ENCODE peak calls at places on chromosomes 13 and 19, in seven cellular contexts. One of them, this sample, is unnamed. For H3K4me1 and H3K9me3, the result is how much of the 10 kb centered on the place peaks cover.

GRCh38 chr19:17406039-17406886 is 833 bp upstream of the BST2 start:
- DNase-seq in H9: peak
- DNase-seq in thyroid gland: no peak
- DNase-seq in right lobe of liver: no peak
- DNase-seq in Peyer's patch: peak
- DNase-seq in ovary: no peak
- DNase-seq in cardiac muscle cell: peak
- DNase-seq in this sample: no peak

GRCh38 chr13:48775285-48775684 is 121.6 kb downstream of the CYSLTR2 start:
- DNase-seq in cardiac muscle cell: no peak
- DNase-seq in thyroid gland: no peak
- DNase-seq in right lobe of liver: no peak
- DNase-seq in H9: no peak
- DNase-seq in ovary: no peak
- DNase-seq in Peyer's patch: no peak
- DNase-seq in this sample: no peak

GRCh38 chr19:6007866-6008265 is 29.9 kb upstream of the RANBP3 start:
- DNase-seq in Peyer's patch: no peak
- DNase-seq in ovary: no peak
- DNase-seq in H9: no peak
- DNase-seq in cardiac muscle cell: no peak
- DNase-seq in thyroid gland: no peak
- DNase-seq in right lobe of liver: no peak
- DNase-seq in this sample: no peak

GRCh38 chr13:102198418-102199322 is 203.2 kb downstream of the FGF14 start:
- DNase-seq in ovary: no peak
- DNase-seq in thyroid gland: no peak
- DNase-seq in right lobe of liver: no peak
- DNase-seq in Peyer's patch: no peak
- DNase-seq in cardiac muscle cell: peak
- DNase-seq in H9: no peak
- DNase-seq in this sample: no peak

GRCh38 chr13:107069107-107069776 is 501.3 kb upstream of the ARGLU1 start:
- DNase-seq in H9: no peak
- DNase-seq in Peyer's patch: no peak
- DNase-seq in cardiac muscle cell: no peak
- DNase-seq in right lobe of liver: no peak
- DNase-seq in ovary: no peak
- DNase-seq in thyroid gland: no peak
- DNase-seq in this sample: no peak

GRCh38 chr19:51509823-51510660 is 8.4 kb upstream of the SIGLEC12 start:
- DNase-seq in right lobe of liver: no peak
- DNase-seq in Peyer's patch: no peak
- DNase-seq in ovary: no peak
- DNase-seq in H9: no peak
- DNase-seq in cardiac muscle cell: no peak
- DNase-seq in thyroid gland: no peak
- DNase-seq in this sample: no peak

GRCh38 chr19:5042556-5042955 is 73.6 kb downstream of the KDM4B start:
- DNase-seq in Peyer's patch: no peak
- DNase-seq in H9: no peak
- DNase-seq in cardiac muscle cell: no peak
- DNase-seq in thyroid gland: no peak
- DNase-seq in right lobe of liver: no peak
- DNase-seq in ovary: no peak
- DNase-seq in this sample: no peak

GRCh38 chr13:46717275-46717674 is 79.7 kb downstream of the ESD start:
- DNase-seq in ovary: no peak
- DNase-seq in Peyer's patch: no peak
- DNase-seq in right lobe of liver: no peak
- DNase-seq in thyroid gland: no peak
- DNase-seq in H9: no peak
- DNase-seq in cardiac muscle cell: no peak
- DNase-seq in this sample: no peak

GRCh38 chr19:35065574-35065973 is 24.1 kb downstream of the HPN start:
- DNase-seq in thyroid gland: no peak
- DNase-seq in cardiac muscle cell: no peak
- DNase-seq in ovary: no peak
- DNase-seq in Peyer's patch: no peak
- DNase-seq in H9: no peak
- DNase-seq in right lobe of liver: no peak
- DNase-seq in this sample: no peak

GRCh38 chr19:48907671-48908070 is 7.6 kb downstream of the NUCB1 start:
- DNase-seq in cardiac muscle cell: no peak
- DNase-seq in Peyer's patch: peak
- DNase-seq in ovary: no peak
- DNase-seq in thyroid gland: no peak
- DNase-seq in right lobe of liver: peak
- DNase-seq in H9: no peak
- DNase-seq in this sample: no peak

GRCh38 chr13:97072297-97072696 is 78.0 kb upstream of the OXGR1 start:
- DNase-seq in Peyer's patch: no peak
- DNase-seq in cardiac muscle cell: no peak
- DNase-seq in H9: no peak
- DNase-seq in thyroid gland: no peak
- DNase-seq in right lobe of liver: no peak
- DNase-seq in ovary: no peak
- DNase-seq in this sample: no peak
- H3K4me1 ChIP-seq in Peyer's patch: under half
- H3K4me1 ChIP-seq in cardiac muscle cell: under half
- H3K4me1 ChIP-seq in H9: under half
- H3K4me1 ChIP-seq in thyroid gland: under half
- H3K4me1 ChIP-seq in right lobe of liver: under half
- H3K4me1 ChIP-seq in ovary: under half
- H3K4me1 ChIP-seq in this sample: under half

GRCh38 chr13:80716610-80717081 is 375.7 kb upstream of the SPRY2 start:
- DNase-seq in thyroid gland: no peak
- DNase-seq in H9: no peak
- DNase-seq in right lobe of liver: no peak
- DNase-seq in cardiac muscle cell: peak
- DNase-seq in Peyer's patch: peak
- DNase-seq in ovary: no peak
- DNase-seq in this sample: peak
- H3K9me3 ChIP-seq in thyroid gland: under half
- H3K9me3 ChIP-seq in H9: under half
- H3K9me3 ChIP-seq in right lobe of liver: under half
- H3K9me3 ChIP-seq in cardiac muscle cell: under half
- H3K9me3 ChIP-seq in Peyer's patch: under half
- H3K9me3 ChIP-seq in ovary: under half
- H3K9me3 ChIP-seq in this sample: under half

GRCh38 chr19:2334986-2335846 is 6.7 kb downstream of the SPPL2B start:
- DNase-seq in H9: no peak
- DNase-seq in right lobe of liver: no peak
- DNase-seq in Peyer's patch: no peak
- DNase-seq in thyroid gland: no peak
- DNase-seq in ovary: no peak
- DNase-seq in cardiac muscle cell: no peak
- DNase-seq in this sample: no peak
- TF ChIP-seq CTCF in H9: no peak
- TF ChIP-seq CTCF in right lobe of liver: no peak
- TF ChIP-seq CTCF in Peyer's patch: no peak
- TF ChIP-seq CTCF in thyroid gland: no peak
- TF ChIP-seq CTCF in ovary: no peak
- TF ChIP-seq CTCF in cardiac muscle cell: no peak
- TF ChIP-seq CTCF in this sample: no peak

DNA sequence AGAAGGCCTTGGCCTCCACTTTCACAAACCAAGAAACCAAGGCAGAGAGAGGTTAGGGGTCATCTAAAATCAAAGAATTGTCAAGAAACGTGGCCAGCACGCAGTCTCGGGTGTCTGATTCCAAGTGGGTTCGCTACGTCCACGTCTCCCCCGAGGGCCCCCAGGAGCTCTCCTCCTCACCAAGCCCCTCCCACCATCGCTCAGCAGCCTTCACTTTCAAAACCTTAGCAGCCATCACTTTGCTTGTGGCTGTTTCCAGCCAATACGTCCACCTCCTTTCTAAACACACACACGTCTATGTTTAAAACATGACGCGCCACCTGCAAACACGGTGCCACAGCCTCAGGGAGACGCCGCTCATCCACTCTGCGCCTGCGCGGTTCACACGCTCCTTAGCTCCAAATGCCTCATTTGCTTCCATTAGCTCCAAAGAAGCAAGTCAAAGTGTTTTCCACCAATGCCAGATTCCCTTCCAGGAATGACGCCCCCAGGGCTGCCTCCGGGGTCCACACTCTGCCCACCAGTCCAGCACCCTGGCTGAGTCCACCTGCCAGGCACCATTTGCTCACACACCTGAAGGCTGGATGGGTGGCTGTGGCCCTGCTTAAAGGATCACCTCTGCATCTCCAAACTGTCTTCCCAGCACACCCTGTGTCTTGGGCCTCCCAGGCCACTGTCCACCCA is 5.5 kb downstream of the RASA3 start:
- DNase-seq in thyroid gland: no peak
- DNase-seq in right lobe of liver: no peak
- DNase-seq in cardiac muscle cell: no peak
- DNase-seq in ovary: no peak
- DNase-seq in H9: no peak
- DNase-seq in Peyer's patch: no peak
- DNase-seq in this sample: no peak
- H3K4me1 ChIP-seq in thyroid gland: under half
- H3K4me1 ChIP-seq in right lobe of liver: under half
- H3K4me1 ChIP-seq in cardiac muscle cell: under half
- H3K4me1 ChIP-seq in ovary: under half
- H3K4me1 ChIP-seq in H9: under half
- H3K4me1 ChIP-seq in Peyer's patch: under half
- H3K4me1 ChIP-seq in this sample: half or more

GRCh38 chr19:9757544-9758501 is 10.7 kb downstream of the ZNF846 start:
- DNase-seq in ovary: no peak
- DNase-seq in thyroid gland: no peak
- DNase-seq in right lobe of liver: no peak
- DNase-seq in Peyer's patch: no peak
- DNase-seq in H9: no peak
- DNase-seq in cardiac muscle cell: no peak
- DNase-seq in this sample: no peak
- H3K9me3 ChIP-seq in ovary: under half
- H3K9me3 ChIP-seq in thyroid gland: under half
- H3K9me3 ChIP-seq in right lobe of liver: half or more
- H3K9me3 ChIP-seq in Peyer's patch: under half
- H3K9me3 ChIP-seq in H9: under half
- H3K9me3 ChIP-seq in cardiac muscle cell: under half
- H3K9me3 ChIP-seq in this sample: half or more

GRCh38 chr13:109786457-109787134 is at the start of gene IRS2:
- DNase-seq in thyroid gland: peak
- DNase-seq in H9: peak
- DNase-seq in cardiac muscle cell: peak
- DNase-seq in Peyer's patch: peak
- DNase-seq in right lobe of liver: peak
- DNase-seq in ovary: peak
- DNase-seq in this sample: peak

GRCh38 chr13:109789262-109789661 is 2.9 kb upstream of the IRS2 start:
- DNase-seq in ovary: no peak
- DNase-seq in cardiac muscle cell: no peak
- DNase-seq in right lobe of liver: peak
- DNase-seq in H9: no peak
- DNase-seq in thyroid gland: peak
- DNase-seq in Peyer's patch: no peak
- DNase-seq in this sample: no peak

GRCh38 chr13:109785892-109786450 is 412 bp downstream of the IRS2 start:
- DNase-seq in ovary: no peak
- DNase-seq in thyroid gland: peak
- DNase-seq in right lobe of liver: peak
- DNase-seq in H9: no peak
- DNase-seq in cardiac muscle cell: peak
- DNase-seq in Peyer's patch: no peak
- DNase-seq in this sample: peak

GRCh38 chr13:109788372-109789195 is 2.2 kb upstream of the IRS2 start:
- DNase-seq in thyroid gland: no peak
- DNase-seq in ovary: no peak
- DNase-seq in Peyer's patch: no peak
- DNase-seq in right lobe of liver: no peak
- DNase-seq in cardiac muscle cell: no peak
- DNase-seq in H9: no peak
- DNase-seq in this sample: no peak

GRCh38 chr13:109787135-109787954 is 962 bp upstream of the IRS2 start:
- DNase-seq in cardiac muscle cell: peak
- DNase-seq in Peyer's patch: peak
- DNase-seq in H9: peak
- DNase-seq in right lobe of liver: peak
- DNase-seq in thyroid gland: peak
- DNase-seq in ovary: peak
- DNase-seq in this sample: peak
- TF ChIP-seq CTCF in cardiac muscle cell: no peak
- TF ChIP-seq CTCF in Peyer's patch: no peak
- TF ChIP-seq CTCF in H9: no peak
- TF ChIP-seq CTCF in right lobe of liver: no peak
- TF ChIP-seq CTCF in thyroid gland: no peak
- TF ChIP-seq CTCF in ovary: no peak
- TF ChIP-seq CTCF in this sample: no peak

GRCh38 chr13:50124536-50125305 is 109.5 kb downstream of the KCNRG start:
- DNase-seq in H9: peak
- DNase-seq in right lobe of liver: peak
- DNase-seq in thyroid gland: peak
- DNase-seq in ovary: peak
- DNase-seq in cardiac muscle cell: peak
- DNase-seq in Peyer's patch: peak
- DNase-seq in this sample: peak
- H3K4me1 ChIP-seq in H9: under half
- H3K4me1 ChIP-seq in right lobe of liver: under half
- H3K4me1 ChIP-seq in thyroid gland: under half
- H3K4me1 ChIP-seq in ovary: under half
- H3K4me1 ChIP-seq in cardiac muscle cell: under half
- H3K4me1 ChIP-seq in Peyer's patch: under half
- H3K4me1 ChIP-seq in this sample: half or more

GRCh38 chr19:56611288-56611687 is 16.2 kb downstream of the ZNF71 start:
- DNase-seq in H9: no peak
- DNase-seq in thyroid gland: no peak
- DNase-seq in Peyer's patch: no peak
- DNase-seq in cardiac muscle cell: no peak
- DNase-seq in ovary: no peak
- DNase-seq in right lobe of liver: no peak
- DNase-seq in this sample: no peak
- H3K9me3 ChIP-seq in H9: under half
- H3K9me3 ChIP-seq in thyroid gland: under half
- H3K9me3 ChIP-seq in Peyer's patch: under half
- H3K9me3 ChIP-seq in cardiac muscle cell: under half
- H3K9me3 ChIP-seq in ovary: under half
- H3K9me3 ChIP-seq in right lobe of liver: under half
- H3K9me3 ChIP-seq in this sample: under half

GRCh38 chr13:76637651-76638111 is 248.5 kb downstream of the KCTD12 start:
- DNase-seq in right lobe of liver: no peak
- DNase-seq in Peyer's patch: no peak
- DNase-seq in thyroid gland: no peak
- DNase-seq in cardiac muscle cell: peak
- DNase-seq in ovary: no peak
- DNase-seq in H9: no peak
- DNase-seq in this sample: no peak
- TF ChIP-seq CTCF in right lobe of liver: no peak
- TF ChIP-seq CTCF in Peyer's patch: no peak
- TF ChIP-seq CTCF in thyroid gland: no peak
- TF ChIP-seq CTCF in cardiac muscle cell: no peak
- TF ChIP-seq CTCF in ovary: no peak
- TF ChIP-seq CTCF in H9: no peak
- TF ChIP-seq CTCF in this sample: no peak